ENCODE peak calls at places on chromosomes 1 and 21, in four cellular contexts. A is RWPE2; I is uterus; V is CD8-positive, alpha-beta T cell. N is an unnamed sample.

GRCh38 chr1:245197911-245198379 is 43.2 kb downstream of the KIF26B start:
- DNase-seq in A (no peak), I (no peak), V (no peak), N (no peak)

GRCh38 chr1:198726455-198726854 is 87.6 kb downstream of the PTPRC start:
- DNase-seq in A (no peak), I (no peak), V (no peak), N (no peak)

GRCh38 chr21:35113064-35113463 is 64.0 kb upstream of the RUNX1 start:
- DNase-seq in A (no peak), I (no peak), V (no peak), N (no peak)

GRCh38 chr1:117025568-117025967 is 24.0 kb downstream of the CD101 start:
- DNase-seq in A (no peak), I (no peak), V (no peak), N (no peak)

GRCh38 chr21:35649186-35649585 is 411.1 kb downstream of the SETD4 start:
- DNase-seq in A (no peak), I (no peak), V (no peak), N (no peak)

GRCh38 chr1:26799479-26800133 is 11.9 kb downstream of the PIGV start:
- DNase-seq in A (no peak), I (peak), V (peak), N (no peak)

GRCh38 chr1:206067486-206068302 is 14.7 kb downstream of the RHEX start:
- DNase-seq in A (no peak), I (peak), V (no peak), N (no peak)

GRCh38 chr1:5200006-5200405 is 545.6 kb downstream of the AJAP1 start:
- DNase-seq in A (no peak), I (no peak), V (no peak), N (no peak)

GRCh38 chr1:207804746-207805468 is 53.1 kb downstream of the CD46 start:
- DNase-seq in A (no peak), I (no peak), V (no peak), N (no peak)
- H3K27ac ChIP-seq in A (peak), I (peak), V (no peak), N (no peak)

GRCh38 chr21:14384453-14384852 is 1.5 kb upstream of the HSPA13 start:
- DNase-seq in A (no peak), I (no peak), V (no peak), N (no peak)
- H3K27ac ChIP-seq in A (no peak), I (peak), V (no peak), N (no peak)

DNA sequence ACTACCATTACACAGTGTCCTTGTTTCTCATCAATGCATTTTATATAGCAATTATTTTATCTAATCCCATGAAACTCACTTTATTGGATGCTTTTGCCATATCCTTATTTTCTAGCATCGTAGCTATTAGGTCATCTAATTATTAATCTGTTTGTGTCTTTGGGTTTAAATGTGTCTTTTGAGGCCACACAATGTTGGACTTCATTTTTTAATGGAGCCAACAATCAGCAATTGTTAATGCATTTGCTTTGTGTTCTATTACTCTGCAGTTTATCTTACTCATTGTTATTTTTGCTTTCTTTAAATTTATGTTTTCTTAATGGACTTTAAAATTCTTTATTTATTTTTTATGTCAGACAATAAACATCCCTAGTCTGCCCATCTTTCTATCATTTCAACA is 1.8 kb upstream of the HSD11B1 start:
- DNase-seq in A (no peak), I (no peak), V (no peak), N (no peak)
- H3K27ac ChIP-seq in A (no peak), I (no peak), V (no peak), N (no peak)

DNA sequence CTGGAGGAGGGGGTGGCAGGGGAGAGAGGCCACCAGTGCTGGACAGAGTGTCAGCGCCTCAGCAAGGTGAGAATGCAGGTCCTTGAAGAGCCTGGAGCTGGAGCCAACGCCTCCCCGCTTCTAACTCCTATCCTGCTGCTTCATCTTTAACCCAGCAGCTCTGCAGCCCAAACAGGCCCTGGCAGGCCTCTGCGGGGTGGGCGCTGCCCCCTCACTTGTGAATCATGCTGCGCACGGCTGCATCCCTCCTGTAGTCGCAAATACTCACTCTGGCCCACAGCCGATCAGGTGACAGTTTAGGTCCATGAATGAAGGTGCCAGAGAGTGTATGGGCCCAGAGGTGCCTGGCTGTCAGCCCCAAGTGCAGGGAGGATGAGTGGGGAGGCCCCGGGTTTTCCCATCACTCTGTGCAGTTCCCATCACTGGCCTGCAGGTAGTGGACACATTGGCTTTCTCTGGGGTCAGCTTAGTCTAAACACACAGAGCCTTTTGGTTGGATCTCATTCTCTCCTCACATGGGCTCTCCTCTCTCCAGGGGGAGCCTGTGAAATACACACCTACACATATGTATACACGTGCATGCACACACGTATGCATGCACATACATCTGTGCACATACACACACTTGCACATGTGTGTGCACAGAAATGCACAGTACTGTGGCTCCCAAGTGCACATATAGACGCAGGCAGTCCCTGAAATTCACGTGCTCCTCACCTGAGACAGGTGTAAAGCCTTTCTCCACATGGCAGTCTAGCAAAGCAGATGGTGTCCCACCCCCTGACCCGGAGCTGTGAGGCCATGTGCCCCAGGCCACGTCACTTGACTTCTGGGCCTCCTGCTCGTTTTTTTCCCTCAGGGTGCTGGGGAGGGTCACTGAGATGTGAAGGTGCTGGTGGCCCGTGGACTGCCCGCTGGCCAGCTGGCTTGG is 52.0 kb downstream of the TRIM11 start:
- DNase-seq in A (no peak), I (no peak), V (peak), N (no peak)
- H3K27ac ChIP-seq in A (no peak), I (no peak), V (no peak), N (no peak)